ENCODE peak calls at places on chromosomes 2 and 18, in ten cellular contexts. I is astrocyte of the cerebellum, H is IMR-90, S is esophagus muscularis mucosa, R is AG04449, A is neural progenitor cell, B is D721Med, W is Peyer's patch, C is colonic mucosa, L is GM12865. G is an unnamed sample.

GRCh38 chr2:221563601-221564000 is 8.5 kb downstream of the EPHA4 start:
- DNase-seq in C (no peak), H (no peak), A (no peak), L (no peak), R (no peak), W (no peak), I (no peak), B (no peak), S (no peak), G (no peak)

GRCh38 chr2:110657721-110658305 is 20.1 kb downstream of the BUB1 start:
- DNase-seq in L (no peak), S (no peak), B (no peak), R (no peak), A (no peak), I (no peak), H (no peak), W (no peak), C (peak), G (no peak)

GRCh38 chr2:219352448-219353023 is 20.0 kb upstream of the RESP18 start:
- DNase-seq in B (peak), A (peak), H (peak), L (peak), S (no peak), W (no peak), I (peak), C (peak), R (no peak), G (no peak)

GRCh38 chr2:70717431-70718038 is 50.5 kb downstream of the ADD2 start:
- DNase-seq in B (no peak), S (no peak), R (no peak), C (no peak), H (no peak), L (no peak), I (no peak), W (no peak), A (no peak), G (no peak)

GRCh38 chr2:221429741-221430491 is 142.2 kb downstream of the EPHA4 start:
- DNase-seq in R (no peak), C (no peak), L (no peak), B (no peak), W (no peak), H (peak), S (no peak), I (peak), A (no peak), G (no peak)

GRCh38 chr2:38093503-38093902 is 17.6 kb upstream of the CYP1B1 start:
- DNase-seq in W (no peak), H (no peak), I (no peak), C (no peak), B (no peak), S (no peak), R (no peak), A (no peak), L (no peak), G (no peak)

GRCh38 chr2:85057236-85057635 is 76.0 kb upstream of the TCF7L1 start:
- DNase-seq in R (no peak), H (peak), S (no peak), C (no peak), L (no peak), A (no peak), W (no peak), I (no peak), B (no peak), G (no peak)

GRCh38 chr18:28175047-28175929 is 1.6 kb downstream of the CDH2 start:
- DNase-seq in C (no peak), W (no peak), A (peak), H (peak), S (peak), B (no peak), I (no peak), L (no peak), R (no peak), G (no peak)

GRCh38 chr18:55838841-55839240 is 250.8 kb upstream of the TCF4 start:
- DNase-seq in I (no peak), B (no peak), H (peak), L (no peak), R (no peak), A (no peak), W (no peak), S (no peak), C (no peak), G (no peak)

GRCh38 chr18:67280843-67281242 is 235.7 kb downstream of the DSEL start:
- DNase-seq in C (no peak), B (no peak), A (no peak), L (no peak), H (no peak), S (no peak), R (no peak), W (no peak), I (no peak), G (no peak)

GRCh38 chr18:58044370-58045264 is 591 bp downstream of the NEDD4L start:
- DNase-seq in W (peak), B (no peak), S (no peak), A (peak), C (peak), H (peak), I (no peak), R (no peak), L (peak), G (no peak)

GRCh38 chr2:218648473-218649100 is 10.8 kb downstream of the ZNF142 start:
- DNase-seq in B (peak), W (peak), A (peak), S (no peak), H (peak), R (no peak), L (peak), C (peak), I (peak), G (peak)

GRCh38 chr2:134142903-134143302 is 111.0 kb upstream of the MGAT5 start:
- DNase-seq in B (no peak), W (no peak), I (peak), C (no peak), A (no peak), H (peak), S (no peak), R (no peak), L (no peak), G (no peak)

DNA sequence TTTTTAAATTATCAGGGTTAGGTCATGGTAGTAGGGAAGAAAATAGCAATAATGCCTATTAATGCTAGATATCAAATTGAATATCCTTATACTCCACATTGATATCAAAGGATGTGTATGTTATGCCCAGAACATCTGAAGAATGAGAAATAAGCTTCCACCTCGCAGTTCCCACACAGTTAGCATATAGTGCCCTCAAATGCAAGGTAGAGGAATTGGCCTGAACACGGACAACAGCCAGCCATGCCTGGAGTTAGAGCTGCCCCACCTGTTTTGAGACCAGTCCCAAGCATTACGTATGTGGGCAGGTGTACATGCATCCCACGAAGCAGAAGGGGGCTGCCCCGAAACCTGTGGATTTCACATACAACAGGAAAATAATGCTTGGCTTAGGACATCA is 79.6 kb downstream of the SUMO1 start:
- DNase-seq in H (peak), R (no peak), I (no peak), W (no peak), L (no peak), A (no peak), S (no peak), B (no peak), C (no peak), G (no peak)
- TF ChIP-seq CTCF in H (peak), R (peak), I (peak), W (no peak), L (no peak), A (peak), S (peak), B (peak), C (no peak), G (peak)

GRCh38 chr2:209321581-209321980 is 102.3 kb upstream of the MAP2 start:
- DNase-seq in L (no peak), S (no peak), I (no peak), B (no peak), H (no peak), W (no peak), A (no peak), R (no peak), C (no peak), G (no peak)

GRCh38 chr2:209322905-209323517 is 100.8 kb upstream of the MAP2 start:
- DNase-seq in W (no peak), A (no peak), C (no peak), L (no peak), S (no peak), H (no peak), B (no peak), I (no peak), R (no peak), G (no peak)

GRCh38 chr2:209321076-209321475 is 102.8 kb upstream of the MAP2 start:
- DNase-seq in L (no peak), H (peak), A (no peak), W (no peak), B (no peak), R (no peak), S (no peak), I (no peak), C (no peak), G (no peak)

GRCh38 chr2:209323738-209324137 is 100.1 kb upstream of the MAP2 start:
- DNase-seq in S (no peak), I (no peak), H (no peak), W (no peak), C (no peak), R (no peak), B (no peak), L (no peak), A (no peak), G (no peak)

DNA sequence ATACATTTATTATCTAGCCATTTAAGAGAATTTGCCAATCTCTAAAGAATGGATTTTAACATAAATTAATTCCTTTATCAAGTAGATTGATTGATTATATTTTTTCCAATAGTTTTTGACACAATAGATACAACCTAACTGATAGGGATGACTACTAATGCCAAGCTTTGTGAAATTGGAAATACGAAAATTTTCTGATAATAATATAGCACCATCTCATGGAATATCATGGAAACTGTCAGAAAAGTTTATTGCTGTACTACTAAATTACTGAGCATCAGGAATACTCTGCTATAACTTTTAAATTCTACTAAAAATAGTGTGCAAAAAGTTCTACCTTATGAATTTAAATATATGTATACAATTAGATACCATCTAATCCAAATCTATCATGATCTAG is 101.8 kb upstream of the MAP2 start:
- DNase-seq in R (no peak), L (no peak), W (no peak), I (no peak), C (no peak), H (no peak), B (no peak), A (no peak), S (no peak), G (no peak)
- TF ChIP-seq CTCF in R (no peak), L (no peak), W (no peak), I (no peak), C (no peak), H (no peak), B (peak), A (peak), S (no peak), G (no peak)

DNA sequence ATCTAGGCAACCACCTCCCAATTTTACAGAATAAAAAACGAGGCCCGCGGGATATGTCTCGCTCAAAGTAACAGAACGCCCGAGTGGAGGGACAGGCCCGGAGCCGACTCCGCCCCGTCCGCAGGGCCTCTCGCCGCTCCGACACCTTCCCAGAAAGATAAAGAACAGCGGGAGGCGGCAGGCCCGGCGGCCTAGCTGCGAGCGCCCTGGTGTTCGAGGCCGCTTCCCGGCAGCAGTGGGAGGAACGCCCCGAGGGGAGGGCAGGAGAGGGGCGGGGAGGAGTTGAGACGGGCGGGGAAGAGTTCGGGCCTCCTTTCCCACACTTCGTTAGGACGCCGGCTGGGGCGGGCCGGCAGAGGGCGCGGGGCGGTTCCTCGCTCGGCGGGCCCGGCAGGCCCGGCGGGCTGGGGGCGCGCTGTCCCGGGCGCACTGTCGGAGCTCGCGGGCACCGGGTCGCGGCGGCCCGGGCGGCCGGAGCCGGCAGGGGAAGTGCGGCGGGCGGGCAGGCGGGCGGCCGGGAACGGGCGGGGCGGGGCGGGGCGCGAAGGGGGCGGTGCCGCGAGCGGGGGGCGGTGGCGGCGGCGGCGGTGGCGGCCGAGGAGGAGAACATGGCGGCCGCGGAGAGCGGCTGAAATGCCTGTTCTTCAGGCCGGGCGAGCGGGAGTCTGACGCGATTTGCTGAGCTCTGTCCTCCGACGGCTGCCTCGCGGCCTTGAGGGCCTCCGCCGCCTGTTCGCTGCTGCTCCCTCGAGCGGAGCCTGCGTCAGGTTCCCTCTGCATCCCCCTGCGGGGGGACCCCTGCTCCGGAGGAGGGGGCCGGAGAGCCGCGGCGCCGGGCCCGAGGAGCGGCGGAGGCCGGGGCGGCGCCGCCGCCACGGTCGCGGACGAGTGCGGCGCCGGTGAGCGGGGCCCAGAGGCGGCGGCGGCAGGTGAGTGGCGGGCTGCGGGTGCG is at the start of gene NCOA1:
- DNase-seq in W (peak), B (peak), L (peak), C (peak), H (peak), A (peak), I (peak), S (peak), R (no peak), G (peak)
- TF ChIP-seq CTCF in W (no peak), B (no peak), L (peak), C (no peak), H (peak), A (peak), I (peak), S (peak), R (peak), G (peak)

DNA sequence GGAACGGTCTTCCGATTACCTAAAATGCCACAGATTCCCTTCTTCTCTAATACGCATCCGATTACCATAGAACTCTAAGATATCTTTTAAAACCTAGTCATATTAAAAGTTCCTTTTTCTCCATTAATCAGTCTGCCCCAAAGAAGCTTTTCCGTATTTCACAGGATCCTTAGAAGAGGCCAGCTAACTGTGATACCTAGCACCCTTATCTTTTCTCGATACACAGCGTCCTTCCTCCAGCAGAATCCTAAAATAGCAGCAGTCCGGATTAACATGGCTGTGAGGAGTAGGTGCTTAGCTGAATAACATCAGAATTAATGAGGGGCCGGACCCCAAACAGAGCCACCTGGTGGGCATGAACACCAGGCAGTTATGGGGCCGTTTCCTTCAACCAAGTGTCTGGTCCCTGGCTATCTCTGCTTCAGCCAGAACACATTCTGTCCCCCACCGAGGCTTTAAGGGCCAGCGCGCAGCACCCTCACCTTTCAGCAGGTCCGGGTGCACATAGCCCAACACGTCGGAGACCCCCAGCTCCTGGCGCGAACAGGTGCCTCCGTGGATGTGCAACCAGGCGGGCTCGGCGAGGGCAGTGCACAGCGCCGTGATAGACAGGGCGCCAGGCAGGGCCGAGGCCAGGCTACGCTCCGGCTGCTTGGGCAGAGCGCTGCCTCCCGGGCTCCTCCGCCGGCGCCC is 995 bp downstream of the TMEM127 start:
- DNase-seq in I (no peak), W (peak), B (no peak), H (peak), L (peak), A (peak), S (no peak), R (no peak), C (peak), G (no peak)
- TF ChIP-seq CTCF in I (peak), W (peak), B (peak), H (peak), L (peak), A (peak), S (no peak), R (peak), C (no peak), G (peak)

GRCh38 chr2:107810734-107811133 is 16.0 kb upstream of the RGPD4 start:
- DNase-seq in H (no peak), R (no peak), I (no peak), A (no peak), C (no peak), W (no peak), S (no peak), L (no peak), B (no peak), G (no peak)

GRCh38 chr2:107808023-107808422 is 18.7 kb upstream of the RGPD4 start:
- DNase-seq in C (no peak), R (no peak), W (no peak), I (no peak), S (no peak), B (no peak), H (no peak), L (no peak), A (no peak), G (no peak)

GRCh38 chr2:107809835-107810234 is 16.9 kb upstream of the RGPD4 start:
- DNase-seq in C (no peak), W (no peak), B (no peak), I (no peak), R (no peak), L (no peak), H (no peak), S (no peak), A (no peak), G (no peak)

GRCh38 chr2:107811376-107811775 is 15.3 kb upstream of the RGPD4 start:
- DNase-seq in H (no peak), I (no peak), L (no peak), R (no peak), C (no peak), W (no peak), B (no peak), A (no peak), S (no peak), G (no peak)

GRCh38 chr2:107808986-107809385 is 17.7 kb upstream of the RGPD4 start:
- DNase-seq in H (no peak), L (no peak), I (no peak), R (no peak), A (no peak), S (no peak), B (no peak), C (no peak), W (no peak), G (no peak)
- TF ChIP-seq CTCF in H (no peak), L (no peak), I (no peak), R (no peak), A (no peak), S (no peak), B (no peak), C (no peak), W (no peak), G (no peak)

GRCh38 chr2:234187646-234188174 is 137.2 kb downstream of the SPP2 start:
- DNase-seq in S (no peak), R (no peak), B (no peak), I (no peak), W (no peak), A (no peak), H (no peak), L (no peak), C (no peak), G (no peak)
- TF ChIP-seq CTCF in S (no peak), R (no peak), B (no peak), I (no peak), W (no peak), A (no peak), H (no peak), L (no peak), C (no peak), G (no peak)

DNA sequence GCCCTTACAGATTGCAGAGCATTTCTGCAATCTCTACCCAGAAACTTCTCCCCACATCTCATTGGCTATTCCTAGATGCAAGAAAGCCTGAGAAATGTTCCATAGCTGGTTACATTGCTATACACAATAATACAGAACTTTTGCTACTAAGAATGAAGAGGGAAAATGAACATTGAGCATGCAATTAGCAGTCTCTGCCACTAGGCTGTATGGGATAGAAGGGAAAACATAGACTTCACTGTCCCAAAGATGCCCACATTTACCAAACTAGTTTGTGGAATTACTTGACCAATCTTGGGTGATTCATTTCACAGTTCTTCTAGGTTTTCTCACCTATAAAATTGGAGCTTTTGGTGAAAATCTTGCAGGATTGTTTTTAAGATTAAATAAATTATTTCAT is 265.7 kb upstream of the NT5C1B start:
- DNase-seq in C (no peak), B (no peak), A (no peak), L (no peak), S (no peak), W (no peak), H (peak), R (no peak), I (no peak), G (no peak)
- TF ChIP-seq CTCF in C (peak), B (no peak), A (peak), L (peak), S (no peak), W (no peak), H (peak), R (peak), I (peak), G (peak)

GRCh38 chr2:19367346-19367745 is 8.9 kb upstream of the OSR1 start:
- DNase-seq in A (no peak), R (no peak), W (no peak), B (no peak), C (no peak), I (no peak), S (peak), L (no peak), H (no peak), G (no peak)

GRCh38 chr2:19371996-19372582 is 13.7 kb upstream of the OSR1 start:
- DNase-seq in I (no peak), A (no peak), S (no peak), W (no peak), C (no peak), R (no peak), B (no peak), L (no peak), H (no peak), G (no peak)

GRCh38 chr2:19368760-19369159 is 10.3 kb upstream of the OSR1 start:
- DNase-seq in I (no peak), A (no peak), S (peak), B (no peak), L (no peak), C (no peak), R (no peak), H (no peak), W (no peak), G (no peak)

GRCh38 chr2:19373352-19373751 is 14.9 kb upstream of the OSR1 start:
- DNase-seq in R (no peak), C (no peak), I (no peak), W (no peak), L (no peak), H (no peak), S (peak), B (no peak), A (no peak), G (no peak)

GRCh38 chr2:19369341-19369955 is 11.0 kb upstream of the OSR1 start:
- DNase-seq in L (no peak), W (no peak), R (no peak), A (peak), H (peak), S (peak), I (no peak), B (no peak), C (no peak), G (no peak)
- TF ChIP-seq CTCF in L (no peak), W (no peak), R (peak), A (peak), H (peak), S (no peak), I (peak), B (peak), C (peak), G (peak)